ENCODE peak calls at places on chromosomes 11 and 22, in four cellular contexts. One of them, this sample, is unnamed.

GRCh38 chr11:92180664-92181251 is 43.9 kb upstream of the FAT3 start:
- DNase-seq in astrocyte of the spinal cord: peak; percentile 87
- DNase-seq in GM20000: no peak
- DNase-seq in right lobe of liver: no peak
- DNase-seq in this sample: no peak

GRCh38 chr11:116614306-116615210 is 158.2 kb downstream of the BUD13 start:
- DNase-seq in astrocyte of the spinal cord: no peak
- DNase-seq in GM20000: no peak
- DNase-seq in right lobe of liver: peak; percentile 25
- DNase-seq in this sample: no peak

GRCh38 chr11:72305077-72305476 is 61.1 kb upstream of the PHOX2A start:
- DNase-seq in astrocyte of the spinal cord: no peak
- DNase-seq in GM20000: no peak
- DNase-seq in right lobe of liver: no peak
- DNase-seq in this sample: no peak

GRCh38 chr11:76512851-76513653 is 68.2 kb downstream of the EMSY start:
- DNase-seq in astrocyte of the spinal cord: peak; percentile 62
- DNase-seq in GM20000: no peak
- DNase-seq in right lobe of liver: no peak
- DNase-seq in this sample: no peak

GRCh38 chr11:34330653-34331052 is 27.2 kb downstream of the ABTB2 start:
- DNase-seq in astrocyte of the spinal cord: no peak
- DNase-seq in GM20000: no peak
- DNase-seq in right lobe of liver: no peak
- DNase-seq in this sample: no peak

GRCh38 chr11:78402842-78403241 is 14.8 kb downstream of the GAB2 start:
- DNase-seq in astrocyte of the spinal cord: no peak
- DNase-seq in GM20000: no peak
- DNase-seq in right lobe of liver: no peak
- DNase-seq in this sample: no peak

GRCh38 chr11:68750197-68750987 is 928 bp downstream of the TESMIN start:
- DNase-seq in astrocyte of the spinal cord: no peak
- DNase-seq in GM20000: peak; percentile 51
- DNase-seq in right lobe of liver: no peak
- DNase-seq in this sample: peak; percentile 92

GRCh38 chr11:125167954-125168821 is 3.6 kb downstream of the PKNOX2 start:
- DNase-seq in astrocyte of the spinal cord: peak; percentile 90
- DNase-seq in GM20000: no peak
- DNase-seq in right lobe of liver: peak; percentile 62
- DNase-seq in this sample: no peak

GRCh38 chr11:134574425-134574824 is 162.4 kb upstream of the B3GAT1 start:
- DNase-seq in astrocyte of the spinal cord: no peak
- DNase-seq in GM20000: no peak
- DNase-seq in right lobe of liver: no peak
- DNase-seq in this sample: no peak

GRCh38 chr22:39622881-39623367 is 52.4 kb downstream of the CACNA1I start:
- DNase-seq in astrocyte of the spinal cord: no peak
- DNase-seq in GM20000: peak; percentile 71
- DNase-seq in right lobe of liver: peak; percentile 59
- DNase-seq in this sample: no peak

DNA sequence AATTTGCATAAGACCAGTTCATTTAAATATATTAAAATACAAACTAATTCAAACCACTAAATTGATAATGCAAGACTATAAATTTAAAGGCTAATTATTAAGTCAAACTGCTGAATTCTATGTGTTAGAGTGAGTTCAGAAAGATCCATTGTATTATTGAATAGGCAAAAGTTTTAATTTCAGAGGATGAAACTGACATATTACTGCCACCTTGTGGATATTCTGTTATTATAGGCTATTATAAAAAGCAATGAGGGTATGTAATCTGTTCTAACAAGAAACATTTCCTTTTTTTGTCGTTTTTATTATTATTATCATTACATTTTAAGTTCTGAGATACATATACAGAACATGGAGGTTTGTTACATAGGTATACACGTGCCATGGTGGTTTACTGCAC is 20.9 kb upstream of the NAALAD2 start:
- DNase-seq in astrocyte of the spinal cord: peak; percentile 11
- DNase-seq in GM20000: no peak
- DNase-seq in right lobe of liver: no peak
- DNase-seq in this sample: no peak
- TF ChIP-seq CTCF in astrocyte of the spinal cord: peak; percentile 27
- TF ChIP-seq CTCF in GM20000: no peak
- TF ChIP-seq CTCF in right lobe of liver: peak; percentile 56
- TF ChIP-seq CTCF in this sample: peak; percentile 82

DNA sequence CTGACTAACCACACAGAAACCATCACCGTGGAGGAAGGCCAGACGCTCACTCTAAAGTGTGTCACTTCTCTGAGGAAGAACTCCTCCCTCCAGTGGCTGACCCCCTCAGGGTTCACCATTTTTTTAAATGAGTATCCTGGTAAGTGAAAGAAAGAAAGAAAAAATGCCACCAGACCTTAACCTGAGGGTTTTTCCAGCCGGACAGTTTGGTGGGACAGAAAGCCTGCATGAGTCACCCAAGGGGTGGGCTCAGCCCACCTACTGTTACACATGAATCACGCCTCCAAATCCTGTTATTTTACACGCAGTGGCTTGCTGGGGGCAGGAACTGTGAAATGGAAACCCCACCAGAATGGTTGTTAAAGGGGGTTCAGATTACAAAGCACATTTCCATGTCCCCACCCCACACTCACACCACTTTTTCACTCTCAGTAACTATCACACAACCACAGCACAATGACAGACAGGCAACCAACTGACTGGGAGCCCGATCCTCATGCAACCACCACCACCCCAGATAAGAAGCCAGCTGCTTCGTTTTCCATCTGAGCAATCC is 11.9 kb downstream of the CRTAM start:
- DNase-seq in astrocyte of the spinal cord: peak; percentile 87
- DNase-seq in GM20000: no peak
- DNase-seq in right lobe of liver: no peak
- DNase-seq in this sample: no peak
- TF ChIP-seq CTCF in astrocyte of the spinal cord: no peak
- TF ChIP-seq CTCF in GM20000: no peak
- TF ChIP-seq CTCF in right lobe of liver: no peak
- TF ChIP-seq CTCF in this sample: peak; percentile 51

DNA sequence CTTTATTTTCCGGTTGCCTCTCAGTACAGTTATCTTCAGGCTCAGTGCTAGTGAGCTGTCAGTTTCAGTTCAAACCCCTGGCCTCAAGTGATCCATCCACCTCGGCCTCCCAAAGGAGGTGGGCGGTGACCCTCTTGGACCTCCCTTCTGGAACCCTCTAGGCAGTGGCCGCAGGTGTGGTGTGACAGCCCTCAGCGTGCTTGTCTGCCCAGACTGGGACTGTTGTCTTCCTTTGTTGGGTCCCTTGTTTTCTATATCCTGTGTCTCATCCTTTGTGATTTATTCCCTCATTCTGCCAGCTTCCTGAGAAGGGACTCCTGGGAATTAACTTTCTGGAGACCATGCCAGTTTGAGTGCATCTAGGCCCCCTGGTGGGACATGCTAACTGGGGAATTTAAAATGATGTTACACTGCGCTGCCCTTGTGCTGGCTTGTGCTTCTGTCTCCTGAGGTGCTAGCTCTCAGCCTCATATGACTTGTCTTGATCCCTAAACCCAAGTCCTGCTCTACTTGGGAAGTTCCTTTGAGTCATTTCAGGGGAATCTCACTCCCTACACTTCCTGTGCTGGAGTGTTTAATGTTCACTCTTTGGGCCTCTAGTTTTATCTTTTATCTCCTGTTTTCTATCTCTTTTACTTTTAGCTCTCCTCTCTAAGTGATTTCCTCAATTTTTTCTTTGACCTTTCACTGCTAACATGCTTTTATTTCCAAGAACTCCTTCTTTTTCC is 19.4 kb downstream of the MED15 start:
- DNase-seq in astrocyte of the spinal cord: peak; percentile 70
- DNase-seq in GM20000: no peak
- DNase-seq in right lobe of liver: no peak
- DNase-seq in this sample: peak; percentile 30
- TF ChIP-seq CTCF in astrocyte of the spinal cord: peak; percentile 7
- TF ChIP-seq CTCF in GM20000: no peak
- TF ChIP-seq CTCF in right lobe of liver: no peak
- TF ChIP-seq CTCF in this sample: peak; percentile 44

DNA sequence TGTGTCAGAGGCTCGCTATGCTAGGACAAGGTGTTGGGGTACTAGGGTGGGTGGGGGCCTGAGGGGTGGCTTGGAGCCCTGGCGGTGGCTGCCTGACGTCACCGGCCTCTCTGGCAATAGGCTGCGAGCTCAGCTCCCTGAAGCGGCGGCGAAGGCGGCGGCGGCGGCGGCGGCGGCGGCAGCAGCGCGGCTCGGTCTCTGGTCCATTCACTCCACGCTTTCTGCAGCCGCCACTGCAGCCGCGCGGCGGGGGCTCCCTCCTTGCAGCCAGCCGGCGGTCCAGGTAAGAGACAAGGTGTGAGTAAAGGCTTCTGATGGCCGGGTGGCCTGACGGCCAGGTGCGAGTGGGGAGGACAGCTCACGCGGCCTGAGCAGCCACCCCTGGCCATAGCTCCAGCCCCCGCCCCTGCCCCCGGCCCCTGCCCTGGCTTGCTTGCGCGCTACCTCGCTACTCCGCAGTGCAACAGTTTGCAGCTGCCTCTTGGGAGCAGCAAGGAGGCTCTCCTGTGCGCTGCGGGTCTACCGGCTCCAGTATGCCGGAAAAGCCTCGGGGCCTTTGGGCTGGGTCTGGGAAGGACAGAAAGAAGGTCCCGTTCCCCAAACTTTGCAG is at the start of gene C11orf87:
- DNase-seq in astrocyte of the spinal cord: peak; percentile 23
- DNase-seq in GM20000: peak; percentile 15
- DNase-seq in right lobe of liver: no peak
- DNase-seq in this sample: no peak
- TF ChIP-seq CTCF in astrocyte of the spinal cord: no peak
- TF ChIP-seq CTCF in GM20000: no peak
- TF ChIP-seq CTCF in right lobe of liver: no peak
- TF ChIP-seq CTCF in this sample: peak; percentile 23

DNA sequence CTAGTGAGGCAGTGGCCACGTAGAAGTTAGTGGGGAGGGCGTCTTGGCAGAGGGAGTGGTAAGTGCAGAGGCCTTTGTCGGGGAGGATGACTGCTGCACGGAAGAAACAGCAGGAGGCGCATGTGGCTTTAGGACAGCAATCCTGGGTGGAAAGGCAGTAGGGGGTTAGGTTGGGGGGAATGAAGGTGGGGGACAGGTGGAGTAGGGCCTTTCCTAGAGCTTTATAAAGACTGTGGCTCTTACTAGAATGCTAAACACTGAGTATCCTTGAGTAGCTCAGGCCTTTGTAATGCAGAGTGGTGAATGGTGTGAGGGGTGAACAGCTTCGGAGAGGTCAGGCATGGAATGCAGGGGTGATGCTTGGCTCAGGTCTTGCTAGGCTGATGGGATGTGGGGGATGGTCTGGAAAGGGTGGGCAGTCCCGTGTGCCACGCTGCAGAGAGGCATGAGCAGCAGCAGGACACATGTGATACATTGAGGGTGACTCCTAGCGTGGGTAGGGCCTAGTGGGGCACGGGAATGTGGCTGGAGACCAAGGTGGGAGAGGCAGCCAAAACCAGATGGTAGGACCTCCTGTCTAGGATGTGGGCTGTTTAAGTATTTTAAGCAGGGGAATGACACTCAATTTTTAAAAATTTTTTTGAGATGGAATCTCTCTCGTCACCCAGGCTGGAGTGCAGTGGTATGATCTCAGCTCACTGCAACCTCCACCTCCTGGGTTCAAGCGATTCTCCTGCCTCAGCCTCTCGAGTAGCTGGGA is 19.2 kb downstream of the AP2A2 start:
- DNase-seq in astrocyte of the spinal cord: peak; percentile 40
- DNase-seq in GM20000: no peak
- DNase-seq in right lobe of liver: no peak
- DNase-seq in this sample: no peak
- TF ChIP-seq CTCF in astrocyte of the spinal cord: peak; percentile 45
- TF ChIP-seq CTCF in GM20000: no peak
- TF ChIP-seq CTCF in right lobe of liver: no peak
- TF ChIP-seq CTCF in this sample: peak; percentile 53

DNA sequence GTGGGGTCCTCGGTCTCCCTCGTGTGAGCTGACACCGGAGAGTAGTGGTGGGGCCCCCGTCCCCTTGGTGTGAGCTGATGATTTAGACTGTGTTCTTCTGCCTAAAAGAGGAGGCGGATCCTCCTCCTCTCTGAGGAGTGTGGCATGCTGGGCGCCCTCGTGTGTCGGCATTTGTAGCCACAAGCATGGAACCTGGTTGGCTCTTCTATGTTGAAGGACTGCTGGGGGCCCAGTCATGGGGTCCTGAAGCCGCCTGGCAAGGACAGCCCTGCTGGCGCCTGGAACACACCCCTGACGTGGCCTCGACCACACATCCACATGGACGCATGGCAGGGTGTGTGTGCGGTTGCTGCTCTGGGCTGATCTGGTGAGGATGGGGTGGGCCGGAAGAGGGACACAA is 50.2 kb downstream of the AP2A2 start:
- DNase-seq in astrocyte of the spinal cord: peak; percentile 44
- DNase-seq in GM20000: no peak
- DNase-seq in right lobe of liver: no peak
- DNase-seq in this sample: no peak
- TF ChIP-seq CTCF in astrocyte of the spinal cord: peak; percentile 58
- TF ChIP-seq CTCF in GM20000: no peak
- TF ChIP-seq CTCF in right lobe of liver: peak; percentile 17
- TF ChIP-seq CTCF in this sample: peak; percentile 63

GRCh38 chr11:132556316-132556715 is 976.0 kb downstream of the OPCML start:
- DNase-seq in astrocyte of the spinal cord: no peak
- DNase-seq in GM20000: no peak
- DNase-seq in right lobe of liver: no peak
- DNase-seq in this sample: no peak
- TF ChIP-seq CTCF in astrocyte of the spinal cord: no peak
- TF ChIP-seq CTCF in GM20000: no peak
- TF ChIP-seq CTCF in right lobe of liver: no peak
- TF ChIP-seq CTCF in this sample: no peak